ENCODE peak calls at places on chromosomes 7 and 10, in five cellular contexts. N is CD8-positive, alpha-beta T cell; J is upper lobe of right lung; A is HepG2; Q is astrocyte of the spinal cord. V is an unnamed sample.

GRCh38 chr7:104156842-104157277 is 51.0 kb downstream of the ORC5 start:
- DNase-seq in N (no peak), Q (peak), A (peak), J (no peak), V (no peak)

GRCh38 chr10:90959826-90960225 is 38.9 kb upstream of the ANKRD1 start:
- DNase-seq in Q (no peak), J (no peak), A (no peak), N (no peak), V (no peak)

GRCh38 chr10:22489467-22489866 is 144.2 kb downstream of the SPAG6 start:
- DNase-seq in A (no peak), Q (no peak), N (no peak), J (no peak), V (no peak)

GRCh38 chr10:117553171-117553814 is 10.7 kb downstream of the EMX2 start:
- DNase-seq in Q (no peak), J (no peak), A (no peak), N (no peak), V (no peak)

GRCh38 chr10:92880233-92880861 is 32.0 kb downstream of the EXOC6 start:
- DNase-seq in A (peak), Q (peak), N (no peak), J (no peak), V (no peak)

GRCh38 chr7:136868496-136869005 is at the start of gene CHRM2:
- DNase-seq in J (no peak), Q (peak), N (no peak), A (no peak), V (no peak)

GRCh38 chr7:66152538-66153191 is 38.0 kb downstream of the CRCP start:
- DNase-seq in Q (no peak), N (no peak), J (peak), A (no peak), V (no peak)

GRCh38 chr10:122350893-122351292 is 23.6 kb upstream of the PLEKHA1 start:
- DNase-seq in J (no peak), N (no peak), A (no peak), Q (no peak), V (no peak)

GRCh38 chr10:84946984-84947383 is 618.6 kb downstream of the CCSER2 start:
- DNase-seq in Q (no peak), J (no peak), N (no peak), A (no peak), V (no peak)

GRCh38 chr10:33199731-33200130 is 134.7 kb downstream of the NRP1 start:
- DNase-seq in N (no peak), J (no peak), Q (no peak), A (no peak), V (no peak)

GRCh38 chr7:137032436-137032835 is 164.0 kb downstream of the CHRM2 start:
- DNase-seq in N (no peak), J (no peak), Q (no peak), A (no peak), V (no peak)

GRCh38 chr10:58952747-58953466 is 223.5 kb upstream of the PHYHIPL start:
- DNase-seq in Q (peak), J (no peak), A (peak), N (no peak), V (no peak)

GRCh38 chr10:75170215-75170614 is 40.4 kb upstream of the VDAC2 start:
- DNase-seq in N (no peak), J (no peak), Q (no peak), A (no peak), V (no peak)

GRCh38 chr10:102450374-102451104 is 804 bp downstream of the C10orf95 start:
- DNase-seq in Q (peak), N (peak), J (peak), A (peak), V (no peak)

GRCh38 chr7:116224492-116225098 is 14.3 kb downstream of the TES start:
- DNase-seq in N (no peak), J (no peak), A (no peak), Q (no peak), V (no peak)

GRCh38 chr7:42770106-42770505 is 141.8 kb downstream of the C7orf25 start:
- DNase-seq in A (no peak), N (no peak), J (no peak), Q (no peak), V (no peak)

GRCh38 chr7:107209565-107209964 is 40.8 kb downstream of the HBP1 start:
- DNase-seq in A (no peak), Q (no peak), N (no peak), J (no peak), V (no peak)

GRCh38 chr10:28774051-28774995 is 97.0 kb downstream of the BAMBI start:
- DNase-seq in N (no peak), A (peak), Q (no peak), J (no peak), V (no peak)

GRCh38 chr7:22582860-22583640 is 83.1 kb upstream of the STEAP1B start:
- DNase-seq in N (no peak), A (no peak), Q (peak), J (peak), V (peak)

GRCh38 chr7:92685146-92686042 is 95.2 kb upstream of the FAM133B start:
- DNase-seq in Q (no peak), A (no peak), J (no peak), N (peak), V (no peak)

GRCh38 chr7:113774182-113774807 is 144.5 kb downstream of the PPP1R3A start:
- DNase-seq in Q (peak), J (no peak), A (peak), N (no peak), V (no peak)

GRCh38 chr10:30750971-30751677 is 121.6 kb upstream of the LYZL2 start:
- DNase-seq in J (no peak), A (no peak), Q (no peak), N (no peak), V (no peak)

GRCh38 chr7:133529861-133530260 is 277.0 kb downstream of the EXOC4 start:
- DNase-seq in J (no peak), Q (no peak), N (no peak), A (no peak), V (no peak)

DNA sequence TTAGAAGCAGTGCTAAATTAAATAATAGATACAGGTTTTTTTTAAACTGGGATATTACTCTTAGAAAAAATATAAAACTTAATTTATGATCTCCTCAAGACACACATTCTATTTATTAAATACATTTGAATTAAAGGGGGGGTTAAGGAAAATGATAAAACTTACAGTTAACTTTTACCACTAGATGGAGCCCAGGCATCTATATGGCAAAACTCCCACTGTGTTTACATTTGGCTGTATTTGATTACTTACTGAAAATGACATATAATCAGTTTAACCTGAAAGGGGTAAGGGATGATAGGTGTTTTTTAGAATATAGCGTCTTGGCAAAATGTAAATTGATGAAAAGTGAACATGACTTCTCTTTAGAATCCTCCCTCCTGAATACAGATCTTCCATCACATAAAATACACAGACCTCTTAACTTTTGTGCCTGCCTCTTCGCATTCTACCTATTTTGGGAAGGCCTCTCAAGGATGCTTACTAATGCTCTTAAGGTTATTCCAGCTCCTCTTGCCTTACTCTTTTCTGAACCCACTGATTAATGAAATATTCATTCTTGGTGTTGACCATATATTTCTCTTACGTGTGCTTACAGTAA is 235.7 kb downstream of the AGMO start:
- DNase-seq in A (peak), N (no peak), J (no peak), Q (peak), V (no peak)
- TF ChIP-seq CTCF in A (no peak), N (no peak), J (peak), Q (peak), V (peak)

GRCh38 chr10:63917363-63917762 is 396.2 kb downstream of the REEP3 start:
- DNase-seq in A (no peak), N (no peak), J (no peak), Q (no peak), V (no peak)

GRCh38 chr10:63910806-63911205 is 389.6 kb downstream of the REEP3 start:
- DNase-seq in A (no peak), Q (no peak), N (no peak), J (no peak), V (no peak)

GRCh38 chr10:63919576-63920279 is 398.5 kb downstream of the REEP3 start:
- DNase-seq in N (no peak), A (no peak), J (no peak), Q (no peak), V (no peak)

GRCh38 chr10:63915240-63915639 is 394.0 kb downstream of the REEP3 start:
- DNase-seq in Q (no peak), J (no peak), N (no peak), A (no peak), V (no peak)
- H3K4me3 ChIP-seq in Q (no peak), J (no peak), N (no peak), A (no peak), V (no peak)

DNA sequence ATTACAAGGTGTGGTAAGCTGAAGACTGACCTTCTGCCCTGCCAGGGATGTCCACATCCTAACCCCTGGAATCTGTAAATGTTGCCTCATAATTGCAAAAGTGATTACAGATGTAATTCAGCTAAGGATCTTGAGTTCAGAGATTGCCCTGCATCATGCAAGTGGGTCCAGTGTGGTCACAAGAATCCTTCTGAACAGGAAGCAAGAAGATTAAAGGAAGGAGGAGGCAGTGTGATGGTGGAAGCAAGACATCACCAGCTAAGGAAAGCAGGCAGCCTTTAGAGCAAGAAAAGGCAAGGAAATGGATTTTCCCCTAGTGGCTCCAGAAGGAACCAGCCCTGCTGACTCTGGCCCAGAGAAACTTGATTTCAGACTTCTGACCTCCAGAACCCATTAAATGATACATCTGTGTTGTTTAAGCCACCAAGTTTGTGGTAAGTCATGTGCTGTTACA is 78.1 kb downstream of the USP6NL start:
- DNase-seq in A (peak), J (no peak), N (no peak), Q (no peak), V (peak)
- TF ChIP-seq CTCF in A (no peak), J (peak), N (no peak), Q (peak), V (peak)

GRCh38 chr10:105540381-105540780 is 899.3 kb downstream of the SORCS3 start:
- DNase-seq in N (no peak), Q (no peak), A (no peak), J (no peak), V (no peak)

GRCh38 chr10:105545101-105545500 is 904.0 kb downstream of the SORCS3 start:
- DNase-seq in J (no peak), N (no peak), A (no peak), Q (no peak), V (no peak)

GRCh38 chr10:105538933-105539332 is 897.8 kb downstream of the SORCS3 start:
- DNase-seq in A (no peak), Q (no peak), N (no peak), J (no peak), V (no peak)

DNA sequence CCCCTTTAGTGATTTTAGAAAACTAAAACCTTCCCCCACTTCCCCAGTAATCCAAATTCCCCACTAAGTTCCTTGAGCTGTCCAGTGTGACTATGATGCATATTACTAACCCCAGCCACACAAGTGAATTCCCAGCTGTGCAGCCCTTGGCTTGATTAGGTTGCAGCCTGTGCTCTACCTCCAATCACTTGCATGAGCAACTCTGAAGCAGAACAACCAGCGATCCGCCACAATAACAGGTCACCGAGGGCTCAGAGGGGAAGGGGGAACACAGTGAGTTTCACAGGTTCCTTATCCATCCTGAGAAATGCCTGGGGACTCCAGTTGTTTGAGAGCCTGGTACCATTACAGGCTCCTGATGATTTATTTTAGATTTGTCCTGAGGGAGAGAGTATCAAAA is 901.3 kb downstream of the SORCS3 start:
- DNase-seq in N (no peak), A (no peak), Q (no peak), J (no peak), V (no peak)
- H3K4me3 ChIP-seq in N (no peak), A (no peak), Q (no peak), J (no peak), V (no peak)

DNA sequence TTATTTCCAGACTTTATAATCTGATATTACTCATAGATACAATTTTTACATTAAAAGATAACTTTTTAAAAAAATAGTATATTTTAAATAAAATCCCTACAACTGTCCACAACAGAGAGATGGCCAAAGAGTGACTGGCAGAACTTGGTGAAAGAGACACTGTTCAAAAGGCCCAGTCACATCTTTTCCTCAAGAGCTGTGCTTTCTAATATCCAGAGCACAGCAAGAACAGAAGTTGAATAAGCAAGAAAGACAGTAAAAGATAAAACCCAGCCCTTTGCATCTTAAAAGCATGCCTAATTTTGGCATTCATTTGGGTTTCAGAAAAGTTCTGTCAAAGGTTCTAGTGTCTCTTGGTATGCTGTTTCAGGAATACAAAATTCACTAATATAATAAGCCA is 6.9 kb downstream of the WASL start:
- DNase-seq in Q (no peak), N (no peak), J (no peak), A (no peak), V (no peak)
- TF ChIP-seq CTCF in Q (no peak), N (no peak), J (no peak), A (no peak), V (no peak)

GRCh38 chr7:150716368-150716767 is at the start of gene GIMAP1:
- DNase-seq in Q (no peak), J (no peak), A (no peak), N (peak), V (no peak)
- H3K4me3 ChIP-seq in Q (no peak), J (peak), A (no peak), N (peak), V (no peak)

DNA sequence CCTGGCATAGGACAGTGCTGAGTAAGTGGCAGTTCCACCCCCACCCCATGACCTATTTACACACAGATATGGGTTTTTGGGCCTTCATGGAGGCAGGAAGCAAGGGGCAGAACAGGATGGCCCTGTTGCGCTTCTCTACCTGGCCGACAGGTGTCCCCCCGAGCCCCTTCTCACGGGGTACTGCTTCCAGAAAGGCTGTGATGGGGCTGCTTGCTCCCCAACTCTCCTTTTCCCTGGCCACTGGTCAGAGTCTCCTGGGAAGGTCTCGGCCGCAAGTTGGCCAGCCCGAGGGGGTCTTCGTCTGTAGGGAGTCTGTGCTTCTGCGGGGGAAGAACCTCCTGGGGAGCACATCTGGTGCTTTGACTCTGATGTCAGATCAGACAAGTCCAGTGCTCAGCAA is 139.8 kb upstream of the TNS3 start:
- DNase-seq in J (no peak), Q (no peak), N (no peak), A (no peak), V (no peak)
- TF ChIP-seq CTCF in J (no peak), Q (no peak), N (no peak), A (peak), V (no peak)